ENCODE peak calls at places on chromosome 12, in eight cellular contexts. O is AG04450; X is RWPE1; E is Daoy; T is AG08395; V is CD8-positive, alpha-beta T cell; I is NT2/D1; A is naive thymus-derived CD8-positive, alpha-beta T cell. Z is an unnamed sample.

GRCh38 chr12:2494490-2495192 is 300.1 kb upstream of the FKBP4 start:
- DNase-seq in I (no peak), E (no peak), V (no peak), X (no peak), A (no peak), O (no peak), T (no peak), Z (no peak)

GRCh38 chr12:6376079-6376941 is 947 bp upstream of the SCNN1A start:
- DNase-seq in O (no peak), A (no peak), X (peak; percentile 82), E (peak; percentile 73), V (no peak), T (peak; percentile 85), I (peak; percentile 91), Z (no peak)

GRCh38 chr12:47277972-47278448 is 198.3 kb upstream of the AMIGO2 start:
- DNase-seq in E (peak; percentile 91), V (no peak), A (no peak), I (no peak), T (peak; percentile 96), O (peak; percentile 61), X (peak; percentile 95), Z (no peak)

GRCh38 chr12:6644903-6645302 is 2.3 kb downstream of the ACRBP start:
- DNase-seq in O (no peak), A (no peak), I (no peak), V (no peak), E (no peak), X (no peak), T (no peak), Z (no peak)

GRCh38 chr12:87671757-87672156 is 357.4 kb downstream of the C12orf50 start:
- DNase-seq in X (no peak), T (no peak), O (no peak), V (no peak), A (no peak), I (no peak), E (peak; percentile 26), Z (no peak)

GRCh38 chr12:108338915-108339657 is at the start of gene CMKLR1:
- DNase-seq in A (no peak), V (no peak), E (no peak), O (no peak), X (no peak), T (peak; percentile 36), I (no peak), Z (no peak)

GRCh38 chr12:6787309-6787708 is 2.0 kb upstream of the CD4 start:
- DNase-seq in V (no peak), X (no peak), I (no peak), A (no peak), O (no peak), T (no peak), E (no peak), Z (no peak)

GRCh38 chr12:57757771-57758170 is 2.9 kb downstream of the MARCHF9 start:
- DNase-seq in O (no peak), V (no peak), X (no peak), A (no peak), I (no peak), E (no peak), T (no peak), Z (no peak)

GRCh38 chr12:21413369-21414277 is 23.8 kb upstream of the PYROXD1 start:
- DNase-seq in O (no peak), A (no peak), I (no peak), V (no peak), X (no peak), E (no peak), T (peak; percentile 6), Z (no peak)

GRCh38 chr12:6769003-6769389 is 2.8 kb downstream of the PTMS start:
- DNase-seq in V (no peak), I (peak; percentile 98), T (peak; percentile 67), X (no peak), A (no peak), E (peak; percentile 32), O (no peak), Z (no peak)

GRCh38 chr12:50103767-50104321 is at the start of gene GPD1:
- DNase-seq in O (no peak), A (no peak), E (peak; percentile 68), I (no peak), V (no peak), T (peak; percentile 70), X (peak; percentile 69), Z (no peak)

GRCh38 chr12:76554411-76555225 is 5.0 kb downstream of the OSBPL8 start:
- DNase-seq in A (no peak), I (no peak), O (no peak), E (no peak), V (no peak), T (no peak), X (no peak), Z (no peak)

GRCh38 chr12:123847019-123847418 is 84.9 kb downstream of the DNAH10 start:
- DNase-seq in T (no peak), V (no peak), O (no peak), X (no peak), I (no peak), A (no peak), E (no peak), Z (no peak)

GRCh38 chr12:95674088-95674595 is 116.4 kb downstream of the NTN4 start:
- DNase-seq in T (no peak), A (no peak), O (no peak), V (no peak), I (no peak), E (no peak), X (no peak), Z (no peak)

GRCh38 chr12:111330800-111331752 is 37.8 kb downstream of the PHETA1 start:
- DNase-seq in X (peak; percentile 59), A (no peak), E (peak; percentile 50), I (peak; percentile 40), O (peak; percentile 3), V (no peak), T (peak; percentile 67), Z (peak; percentile 16)

GRCh38 chr12:85277900-85278597 is 2.0 kb upstream of the ALX1 start:
- DNase-seq in A (no peak), T (no peak), E (no peak), I (no peak), X (no peak), V (no peak), O (no peak), Z (no peak)